ENCODE peak calls at places on chromosomes 1 and 21, in four cellular contexts. X is astrocyte, R is colonic mucosa, I is heart left ventricle. U is an unnamed sample. For H3K4me1, the result is how much of the 10 kb centered on the place peaks cover.

GRCh38 chr1:220189750-220190347 is 82.4 kb downstream of the RAB3GAP2 start:
- DNase-seq in X (peak), R (no peak), I (no peak), U (no peak)

GRCh38 chr1:185292237-185292636 is 24.8 kb downstream of the IVNS1ABP start:
- DNase-seq in X (no peak), R (no peak), I (no peak), U (no peak)

GRCh38 chr1:5142389-5142788 is 488.0 kb downstream of the AJAP1 start:
- DNase-seq in X (no peak), R (no peak), I (no peak), U (no peak)

GRCh38 chr1:61953790-61954150 is 211.5 kb downstream of the PATJ start:
- DNase-seq in X (no peak), R (no peak), I (no peak), U (no peak)

GRCh38 chr1:10178602-10179407 is 31.6 kb upstream of the KIF1B start:
- DNase-seq in X (no peak), R (no peak), I (no peak), U (no peak)

GRCh38 chr21:42377211-42377950 is 11.0 kb upstream of the TFF1 start:
- DNase-seq in X (no peak), R (no peak), I (no peak), U (peak)

GRCh38 chr1:47449702-47450552 is 12.1 kb downstream of the FOXD2 start:
- DNase-seq in X (no peak), R (peak), I (peak), U (no peak)

GRCh38 chr1:46457178-46457577 is 32.5 kb upstream of the DMBX1 start:
- DNase-seq in X (no peak), R (no peak), I (no peak), U (peak)

GRCh38 chr21:14942801-14943490 is 121.9 kb downstream of the NRIP1 start:
- DNase-seq in X (peak), R (no peak), I (no peak), U (peak)

GRCh38 chr1:145901312-145902021 is 8.4 kb downstream of the ITGA10 start:
- DNase-seq in X (no peak), R (no peak), I (no peak), U (no peak)
- TF ChIP-seq CTCF in X (no peak), R (no peak), I (no peak), U (peak)

DNA sequence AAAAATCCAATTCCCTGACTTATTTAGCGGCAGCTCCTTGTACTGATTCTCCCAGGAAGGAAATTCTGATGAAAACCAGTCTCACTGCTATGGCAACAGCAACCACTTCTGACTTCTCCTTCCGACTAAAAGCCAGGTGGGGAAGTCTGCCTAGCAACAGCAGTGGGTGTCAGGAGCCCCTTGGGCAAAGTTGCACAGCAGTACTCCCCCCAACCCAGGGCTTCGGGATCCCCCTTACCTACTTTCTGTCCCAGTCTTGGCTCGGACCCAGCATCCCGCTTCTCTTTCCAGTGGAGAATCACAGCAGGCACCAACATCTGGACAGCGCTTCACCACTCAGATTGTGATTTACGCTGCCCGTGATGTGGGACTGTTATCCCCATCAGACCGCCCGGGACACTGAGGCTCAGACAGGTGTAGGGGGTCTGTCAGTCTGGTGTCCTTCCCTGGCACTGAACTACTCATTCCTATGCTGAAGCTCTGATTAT is 24.6 kb downstream of the NKAIN1 start:
- DNase-seq in X (no peak), R (no peak), I (no peak), U (no peak)
- H3K4me1 ChIP-seq in X (under half), R (under half), I (under half), U (under half)

DNA sequence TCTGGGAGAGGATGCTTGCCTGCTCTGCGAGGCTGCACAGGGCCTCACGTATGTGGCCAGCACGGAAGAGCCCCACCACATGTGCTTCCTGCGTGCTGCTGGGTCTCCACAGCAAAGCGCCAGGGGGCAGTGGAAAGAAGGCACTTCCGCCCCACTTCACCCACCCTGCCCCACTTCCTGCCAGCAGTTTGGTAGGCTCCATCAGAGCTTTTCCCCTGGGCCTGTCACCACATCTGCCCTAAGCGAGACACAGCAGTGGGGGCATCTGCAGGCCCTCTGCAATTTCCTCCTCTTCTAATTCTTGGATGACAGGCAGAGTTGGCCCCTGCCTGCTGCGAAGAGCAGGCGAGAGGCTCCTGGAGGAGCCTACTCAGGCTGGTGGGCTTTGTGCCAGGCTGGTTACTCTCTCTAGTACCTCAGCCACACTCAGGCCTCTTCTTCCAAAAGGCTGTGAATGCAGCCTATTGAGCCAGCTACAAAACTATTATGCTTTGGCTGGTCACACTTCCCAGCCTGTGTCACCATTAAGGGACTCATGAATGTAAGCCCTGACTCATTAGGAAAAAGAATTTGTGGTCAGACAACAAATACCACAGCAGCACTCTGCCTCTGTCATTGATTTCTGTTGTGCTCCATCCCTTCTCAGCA is 25.0 kb downstream of the CD244 start:
- DNase-seq in X (peak), R (no peak), I (peak), U (no peak)
- TF ChIP-seq CTCF in X (no peak), R (no peak), I (no peak), U (no peak)

DNA sequence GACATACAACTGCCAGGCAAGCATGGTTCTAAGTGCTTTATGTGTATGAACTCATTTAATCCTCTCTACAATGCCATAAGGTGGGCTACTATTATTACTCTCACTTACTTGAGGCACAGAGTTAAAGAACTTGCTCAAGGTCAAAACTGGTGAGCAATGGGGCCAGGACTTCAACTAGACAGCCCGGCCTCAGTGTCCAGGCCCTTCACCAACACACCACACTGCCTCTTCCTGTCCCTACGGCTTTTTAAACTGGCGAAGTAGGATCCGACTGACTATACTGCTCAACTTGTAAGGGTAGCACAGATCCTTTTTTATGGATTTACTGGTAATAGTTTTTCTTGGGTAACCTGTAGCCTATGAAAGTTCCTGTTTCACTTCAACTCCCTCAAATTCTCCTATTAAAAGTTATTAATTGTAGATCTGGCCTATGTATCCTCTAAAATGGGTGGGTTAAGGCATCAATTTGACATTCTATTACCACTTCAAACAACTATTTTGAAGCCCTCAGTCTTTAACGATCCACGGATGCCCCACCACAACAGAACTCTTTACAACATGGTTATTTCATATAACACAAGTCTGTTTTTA is 4.3 kb downstream of the ERRFI1 start:
- DNase-seq in X (no peak), R (no peak), I (no peak), U (no peak)
- H3K4me1 ChIP-seq in X (half or more), R (under half), I (under half), U (half or more)

GRCh38 chr1:100350787-100351094 is 1.6 kb upstream of the CDC14A start:
- DNase-seq in X (no peak), R (no peak), I (no peak), U (no peak)

GRCh38 chr1:100353073-100353801 is 931 bp downstream of the CDC14A start:
- DNase-seq in X (no peak), R (peak), I (peak), U (no peak)

GRCh38 chr1:100349276-100349675 is 3.0 kb upstream of the CDC14A start:
- DNase-seq in X (no peak), R (no peak), I (no peak), U (no peak)

GRCh38 chr1:100352267-100353072 is at the start of gene CDC14A:
- DNase-seq in X (peak), R (peak), I (peak), U (peak)

GRCh38 chr1:100351095-100351884 is 1.0 kb upstream of the CDC14A start:
- DNase-seq in X (peak), R (peak), I (peak), U (peak)
- TF ChIP-seq CTCF in X (no peak), R (peak), I (peak), U (no peak)

GRCh38 chr21:37384416-37384815 is 17.8 kb downstream of the DYRK1A start:
- DNase-seq in X (no peak), R (no peak), I (no peak), U (no peak)

GRCh38 chr21:37383784-37384311 is 17.3 kb downstream of the DYRK1A start:
- DNase-seq in X (no peak), R (no peak), I (no peak), U (no peak)

GRCh38 chr21:37381883-37382585 is 15.5 kb downstream of the DYRK1A start:
- DNase-seq in X (no peak), R (no peak), I (no peak), U (no peak)

GRCh38 chr21:37385179-37385765 is 18.7 kb downstream of the DYRK1A start:
- DNase-seq in X (no peak), R (no peak), I (no peak), U (no peak)

GRCh38 chr21:37383066-37383465 is 16.5 kb downstream of the DYRK1A start:
- DNase-seq in X (no peak), R (no peak), I (no peak), U (no peak)
- H3K4me1 ChIP-seq in X (under half), R (under half), I (under half), U (under half)

GRCh38 chr1:58352476-58353092 is 193.9 kb downstream of the OMA1 start:
- DNase-seq in X (no peak), R (no peak), I (no peak), U (no peak)
- TF ChIP-seq CTCF in X (no peak), R (no peak), I (no peak), U (no peak)

DNA sequence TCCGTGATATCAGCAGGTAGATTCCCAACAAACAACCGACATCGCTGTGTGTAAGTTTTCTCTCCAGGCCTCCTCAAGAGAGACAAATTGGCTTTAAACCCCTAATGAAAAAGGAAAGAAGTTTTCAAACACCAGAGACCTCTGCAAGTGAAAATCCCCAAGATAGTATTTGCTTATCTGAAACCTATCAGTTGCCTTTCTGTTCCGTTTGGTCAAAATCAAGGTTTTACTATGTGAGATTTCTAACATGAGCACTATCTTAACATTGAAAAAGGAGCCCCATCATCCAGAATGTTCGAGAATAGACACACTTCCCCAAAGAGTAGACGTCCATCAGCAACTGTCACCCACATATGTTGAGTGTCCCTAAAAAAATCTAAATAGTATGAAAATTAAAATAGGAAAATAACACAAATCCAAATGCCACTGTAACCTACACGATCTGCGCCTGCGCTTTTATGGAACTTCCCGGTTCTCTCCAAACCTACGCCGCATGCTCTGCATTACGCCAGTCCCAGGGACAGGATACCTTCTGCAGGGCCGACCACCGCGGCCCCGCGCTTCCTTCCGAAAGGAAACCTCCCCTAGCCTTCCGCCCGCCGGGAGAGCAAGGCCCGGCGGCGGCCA is 1.4 kb downstream of the SFPQ start:
- DNase-seq in X (no peak), R (no peak), I (no peak), U (peak)
- H3K4me1 ChIP-seq in X (under half), R (under half), I (under half), U (under half)